ENCODE peak calls at places on chromosomes 11 and 22, in four cellular contexts. M is A549, T is NCI-H1092, C is NCI-H510A. U is an unnamed sample.
A peak's percentile ranks its signal among the peaks of the same experiment; 100 is the strongest.

GRCh38 chr11:102457865-102458264 is 5.3 kb upstream of the TMEM123 start:
- DNase-seq in M (no peak), C (no peak), T (peak; percentile 45), U (no peak)

GRCh38 chr22:36003972-36004674 is 24.5 kb downstream of the RBFOX2 start:
- DNase-seq in C (no peak), T (no peak), M (no peak), U (no peak)

GRCh38 chr11:62842171-62842717 is 2.9 kb upstream of the WDR74 start:
- DNase-seq in T (no peak), C (no peak), M (no peak), U (no peak)

GRCh38 chr11:95711945-95712221 is 77.7 kb downstream of the FAM76B start:
- DNase-seq in C (no peak), M (no peak), T (no peak), U (no peak)

GRCh38 chr11:60169264-60169915 is 13.5 kb downstream of the MS4A6A start:
- DNase-seq in M (peak; percentile 10), C (no peak), T (no peak), U (no peak)

GRCh38 chr11:76074178-76075112 is 131.9 kb downstream of the WNT11 start:
- DNase-seq in M (no peak), C (no peak), T (no peak), U (no peak)

GRCh38 chr22:49930596-49931412 is 12.4 kb downstream of the CRELD2 start:
- DNase-seq in C (peak; percentile 52), T (no peak), M (no peak), U (no peak)

GRCh38 chr22:39574779-39575551 is 4.4 kb downstream of the CACNA1I start:
- DNase-seq in C (no peak), T (no peak), M (peak; percentile 78), U (no peak)

GRCh38 chr22:27113211-27114030 is 456.0 kb downstream of the MIAT start:
- DNase-seq in T (no peak), M (peak; percentile 65), C (no peak), U (no peak)

GRCh38 chr11:1931791-1932480 is 12.4 kb downstream of the TNNT3 start:
- DNase-seq in M (no peak), C (no peak), T (no peak), U (no peak)

GRCh38 chr11:27241316-27242122 is 121.5 kb downstream of the CCDC34 start:
- DNase-seq in C (no peak), M (no peak), T (no peak), U (no peak)

GRCh38 chr11:72696866-72697428 is 22.7 kb upstream of the PDE2A start:
- DNase-seq in T (no peak), C (no peak), M (no peak), U (no peak)

U was measured in esophagus squamous epithelium.